ENCODE peak calls at places on chromosomes 4 and X, in five cellular contexts. R is stomach, K is SK-N-SH, M is upper lobe of left lung, U is transverse colon. W is an unnamed sample.

GRCh38 chr4:87213425-87213824 is 7.0 kb downstream of the KLHL8 start:
- DNase-seq in R (no peak), K (peak), M (no peak), U (no peak), W (no peak)

GRCh38 chrX:151825927-151826471 is 86.7 kb upstream of the MAGEA4 start:
- DNase-seq in R (no peak), K (no peak), M (no peak), U (no peak), W (no peak)

GRCh38 chr4:1907848-1908525 is 36.8 kb downstream of the NSD2 start:
- DNase-seq in R (no peak), K (no peak), M (no peak), U (peak), W (no peak)

GRCh38 chrX:130085551-130085986 is 24.7 kb downstream of the ELF4 start:
- DNase-seq in R (no peak), K (no peak), M (no peak), U (no peak), W (no peak)

GRCh38 chr4:127518022-127518421 is 114.7 kb upstream of the INTU start:
- DNase-seq in R (no peak), K (no peak), M (no peak), U (no peak), W (no peak)

GRCh38 chr4:26490980-26491284 is 648 bp upstream of the CCKAR start:
- DNase-seq in R (no peak), K (no peak), M (no peak), U (no peak), W (no peak)

GRCh38 chrX:120560405-120560841 is 339 bp downstream of the CUL4B start:
- DNase-seq in R (peak), K (no peak), M (no peak), U (peak), W (peak)

GRCh38 chrX:45035071-45035470 is 162.1 kb downstream of the KDM6A start:
- DNase-seq in R (no peak), K (no peak), M (no peak), U (no peak), W (no peak)

GRCh38 chrX:50858548-50858947 is 44.6 kb upstream of the SHROOM4 start:
- DNase-seq in R (no peak), K (no peak), M (no peak), U (no peak), W (no peak)

GRCh38 chrX:48648299-48648698 is 35.3 kb upstream of the WAS start:
- DNase-seq in R (peak), K (peak), M (no peak), U (peak), W (peak)

GRCh38 chr4:184644553-184645307 is 4.5 kb downstream of the CASP3 start:
- DNase-seq in R (no peak), K (no peak), M (no peak), U (no peak), W (no peak)

GRCh38 chr4:167826281-167826680 is 266.1 kb upstream of the ANXA10 start:
- DNase-seq in R (no peak), K (no peak), M (no peak), U (no peak), W (no peak)

GRCh38 chrX:10064736-10065135 is 92.0 kb upstream of the CLCN4 start:
- DNase-seq in R (peak), K (no peak), M (no peak), U (no peak), W (no peak)

GRCh38 chr4:165461176-165461835 is 82.5 kb downstream of the CPE start:
- DNase-seq in R (no peak), K (no peak), M (no peak), U (no peak), W (no peak)

GRCh38 chr4:33882246-33882990 is 2361.9 kb downstream of the ARAP2 start:
- DNase-seq in R (no peak), K (no peak), M (no peak), U (no peak), W (no peak)

GRCh38 chr4:69910016-69910782 is 20.7 kb upstream of the CSN1S1 start:
- DNase-seq in R (no peak), K (no peak), M (no peak), U (no peak), W (no peak)

GRCh38 chrX:152989292-152989658 is 4.6 kb downstream of the PNMA5 start:
- DNase-seq in R (no peak), K (no peak), M (no peak), U (no peak), W (no peak)

GRCh38 chr4:122930877-122931276 is 8.5 kb upstream of the NUDT6 start:
- DNase-seq in R (no peak), K (no peak), M (no peak), U (no peak), W (no peak)

GRCh38 chr4:146327859-146328258 is 113.5 kb downstream of the REELD1 start:
- DNase-seq in R (no peak), K (no peak), M (peak), U (no peak), W (no peak)

GRCh38 chrX:110415440-110416167 is 57.0 kb downstream of the RTL9 start:
- DNase-seq in R (no peak), K (no peak), M (no peak), U (no peak), W (no peak)

GRCh38 chrX:12978205-12979010 is 3.5 kb downstream of the TMSB4X start:
- DNase-seq in R (peak), K (no peak), M (no peak), U (peak), W (peak)

GRCh38 chrX:147533426-147533825 is 378.3 kb upstream of the FMR1 start:
- DNase-seq in R (no peak), K (no peak), M (no peak), U (no peak), W (no peak)

GRCh38 chrX:17527135-17527701 is 152.2 kb downstream of the NHS start:
- DNase-seq in R (peak), K (no peak), M (no peak), U (no peak), W (no peak)

GRCh38 chr4:173538148-173538902 is 8.3 kb upstream of the HAND2 start:
- DNase-seq in R (no peak), K (peak), M (peak), U (no peak), W (peak)

GRCh38 chr4:121711263-121712000 is 14.7 kb upstream of the ANXA5 start:
- DNase-seq in R (peak), K (peak), M (peak), U (peak), W (peak)
- TF ChIP-seq POLR2AphosphoS5 in R (peak), K (peak), M (peak), U (peak), W (peak)

GRCh38 chr4:153249199-153250154 is 45.2 kb downstream of the TRIM2 start:
- DNase-seq in R (peak), K (peak), M (peak), U (peak), W (peak)
- TF ChIP-seq EP300 in R (no peak), K (no peak), M (no peak), U (no peak), W (no peak)

GRCh38 chr4:153486281-153487151 is 20.4 kb downstream of the TMEM131L start:
- DNase-seq in R (peak), K (no peak), M (no peak), U (no peak), W (no peak)

GRCh38 chr4:153489856-153490558 is 23.8 kb downstream of the TMEM131L start:
- DNase-seq in R (no peak), K (no peak), M (no peak), U (no peak), W (no peak)

GRCh38 chr4:153488006-153488718 is 22.0 kb downstream of the TMEM131L start:
- DNase-seq in R (no peak), K (no peak), M (peak), U (peak), W (no peak)

GRCh38 chr4:153490985-153491483 is 24.9 kb downstream of the TMEM131L start:
- DNase-seq in R (no peak), K (no peak), M (no peak), U (no peak), W (no peak)

DNA sequence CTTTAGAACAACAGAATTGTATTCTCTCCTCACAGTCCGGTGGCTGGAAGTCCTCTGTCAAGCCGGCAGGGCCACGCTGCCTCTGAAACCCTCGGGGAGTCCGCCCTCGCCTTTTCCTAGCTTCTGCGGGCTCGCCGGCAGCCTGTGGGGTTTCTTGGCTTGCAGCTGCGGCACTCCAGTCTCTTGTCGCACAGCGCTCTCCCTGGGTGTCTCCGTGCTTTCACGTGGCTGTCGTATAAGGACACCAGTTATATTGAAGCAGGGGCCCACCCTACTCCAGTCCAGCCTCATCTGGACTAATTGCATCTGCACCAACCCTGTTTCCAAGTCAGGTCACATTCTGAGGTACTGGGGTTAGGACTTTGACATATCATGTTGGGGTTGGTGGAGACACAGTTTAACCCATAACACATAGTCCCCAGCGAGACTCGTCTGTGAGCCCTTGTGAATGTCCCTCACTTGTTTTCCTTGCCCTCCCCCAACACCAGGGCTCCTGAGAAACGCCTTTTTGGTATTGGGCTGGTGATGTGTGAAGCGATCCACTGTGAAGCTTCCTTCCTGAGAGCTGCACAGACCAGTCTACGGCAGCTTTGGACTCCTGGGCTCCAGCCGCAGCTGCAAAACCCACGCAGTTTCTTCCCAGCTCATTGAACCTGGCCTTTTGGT is 22.7 kb downstream of the TMEM131L start:
- DNase-seq in R (no peak), K (no peak), M (peak), U (no peak), W (no peak)
- TF ChIP-seq POLR2AphosphoS5 in R (no peak), K (no peak), M (no peak), U (no peak), W (no peak)

GRCh38 chr4:13170131-13170530 is 314.0 kb downstream of the RAB28 start:
- DNase-seq in R (no peak), K (no peak), M (no peak), U (no peak), W (no peak)

GRCh38 chr4:13176603-13177190 is 307.4 kb downstream of the RAB28 start:
- DNase-seq in R (no peak), K (peak), M (no peak), U (no peak), W (no peak)

GRCh38 chr4:13169731-13170130 is 314.4 kb downstream of the RAB28 start:
- DNase-seq in R (no peak), K (no peak), M (no peak), U (no peak), W (no peak)

GRCh38 chr4:13171292-13172057 is 312.7 kb downstream of the RAB28 start:
- DNase-seq in R (no peak), K (no peak), M (no peak), U (no peak), W (no peak)

DNA sequence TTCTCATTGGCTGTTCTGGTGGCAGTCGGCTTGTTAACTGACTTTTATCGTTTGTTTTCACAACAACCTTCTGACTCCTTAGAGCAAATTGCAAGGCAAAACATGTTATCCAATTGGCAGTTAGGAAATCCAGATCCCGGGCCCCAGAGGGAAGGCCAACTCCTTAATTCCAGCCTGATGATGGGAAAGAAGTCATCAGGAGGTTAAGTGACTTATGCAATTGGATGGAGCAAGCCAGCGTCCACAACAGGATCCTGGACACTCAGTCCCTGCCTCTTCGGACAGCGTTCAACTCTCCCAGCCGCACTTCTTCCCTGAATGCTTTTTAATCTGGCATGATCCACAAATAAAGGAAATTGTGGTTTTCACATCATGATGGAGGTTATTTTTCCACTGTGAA is 310.2 kb downstream of the RAB28 start:
- DNase-seq in R (no peak), K (no peak), M (no peak), U (peak), W (peak)
- TF ChIP-seq EP300 in R (no peak), K (no peak), M (no peak), U (no peak), W (no peak)

GRCh38 chr4:88705223-88705622 is 7.6 kb upstream of the NAP1L5 start:
- DNase-seq in R (no peak), K (no peak), M (no peak), U (no peak), W (no peak)

GRCh38 chr4:88702780-88703179 is 5.2 kb upstream of the NAP1L5 start:
- DNase-seq in R (no peak), K (no peak), M (no peak), U (no peak), W (no peak)

GRCh38 chr4:88705805-88706518 is 8.3 kb upstream of the NAP1L5 start:
- DNase-seq in R (no peak), K (no peak), M (no peak), U (no peak), W (no peak)

GRCh38 chr4:88709989-88710388 is 12.4 kb upstream of the NAP1L5 start:
- DNase-seq in R (no peak), K (no peak), M (no peak), U (no peak), W (no peak)

DNA sequence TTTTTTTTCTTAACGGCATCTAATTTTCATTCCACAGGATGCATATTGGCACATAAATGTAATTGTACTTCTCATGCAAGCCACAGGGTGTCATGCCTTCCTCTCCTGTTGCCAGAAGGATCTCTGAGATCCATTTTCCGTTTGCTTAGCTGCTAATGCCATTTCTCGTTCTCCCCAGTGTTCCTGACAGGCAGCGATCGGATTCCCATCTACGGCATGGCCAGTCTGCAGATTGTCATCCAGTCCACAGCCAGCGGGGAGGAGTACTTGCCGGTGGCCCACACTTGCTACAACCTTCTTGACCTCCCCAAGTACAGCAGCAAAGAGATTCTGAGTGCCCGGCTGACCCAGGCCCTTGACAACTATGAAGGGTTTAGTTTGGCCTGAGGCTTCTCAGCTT is 8.9 kb upstream of the NAP1L5 start:
- DNase-seq in R (no peak), K (peak), M (no peak), U (no peak), W (no peak)
- TF ChIP-seq POLR2AphosphoS5 in R (no peak), K (no peak), M (no peak), U (no peak), W (no peak)

DNA sequence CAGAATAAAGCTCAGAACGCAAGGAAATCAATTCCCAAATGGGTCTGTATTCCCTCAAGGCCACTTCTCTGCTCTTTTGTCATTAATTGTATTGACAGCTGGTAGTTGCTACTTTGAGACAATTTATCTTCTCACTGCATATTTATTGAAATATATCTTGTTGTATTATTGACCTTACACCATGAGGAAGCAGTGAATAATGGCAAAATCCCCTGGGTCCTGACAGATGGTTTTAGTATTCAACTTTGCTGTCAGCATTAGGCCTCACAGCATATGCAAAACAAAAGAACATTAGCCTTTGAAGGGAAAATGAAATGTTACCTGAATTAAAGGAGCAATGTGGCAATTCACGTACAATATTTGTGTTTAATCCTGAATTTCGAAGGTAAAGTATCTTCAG is 406.2 kb upstream of the TRAM1L1 start:
- DNase-seq in R (no peak), K (no peak), M (no peak), U (no peak), W (no peak)
- TF ChIP-seq EP300 in R (no peak), K (no peak), M (no peak), U (no peak), W (no peak)

DNA sequence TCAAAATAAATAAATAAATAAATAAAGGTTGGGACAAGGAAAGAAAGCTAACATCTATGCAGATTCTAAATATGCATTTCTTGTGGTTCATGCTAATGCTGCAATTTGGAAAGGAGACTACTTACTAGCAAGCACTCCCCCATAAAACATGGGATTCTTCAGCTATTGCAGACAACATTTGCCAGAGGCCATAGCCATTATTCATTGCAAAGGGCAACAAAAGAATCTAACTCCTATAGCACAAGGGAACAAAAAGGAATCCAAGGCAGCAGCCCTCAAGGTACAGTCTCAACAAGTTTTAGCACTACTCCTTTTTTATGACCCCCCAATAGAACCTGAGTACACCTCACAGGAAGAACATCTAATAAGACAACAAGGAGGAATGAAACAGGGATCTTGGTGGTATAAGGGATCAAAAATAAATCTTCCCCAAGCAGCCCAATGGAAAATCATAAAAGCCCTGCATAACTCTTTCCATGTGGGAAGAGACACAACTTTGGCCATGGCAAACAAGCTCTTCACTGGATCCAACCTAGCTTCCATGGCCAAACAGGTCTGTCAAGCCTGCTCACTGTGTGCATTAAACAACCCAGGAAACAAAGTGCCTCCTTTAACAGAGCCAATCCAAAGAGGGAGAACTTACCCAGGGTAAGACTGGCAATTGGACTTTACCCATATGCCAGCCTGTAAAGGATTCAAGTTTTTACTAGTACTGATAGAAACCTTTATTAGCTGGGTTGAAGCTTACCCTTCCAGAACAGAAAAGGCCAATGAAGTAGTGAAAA is 7.8 kb upstream of the HERC5 start:
- DNase-seq in R (no peak), K (no peak), M (no peak), U (no peak), W (no peak)
- TF ChIP-seq POLR2AphosphoS5 in R (no peak), K (no peak), M (no peak), U (no peak), W (no peak)